ENCODE peak calls at places on chromosomes 13 and 19, in eight cellular contexts. Z is lower lobe of right lung, A is heart right ventricle, W is tibial artery, B is neural progenitor cell, K is transverse colon, N is right lobe of liver, X is uterus. R is an unnamed sample.

GRCh38 chr13:41780736-41781708 is 179.9 kb downstream of the VWA8 start:
- DNase-seq in Z (no peak), A (no peak), W (no peak), B (no peak), K (no peak), N (no peak), X (no peak), R (peak; percentile 91)

GRCh38 chr13:73677041-73677589 is 457.1 kb downstream of the KLF12 start:
- DNase-seq in Z (no peak), A (no peak), W (no peak), B (no peak), K (no peak), N (no peak), X (no peak), R (peak; percentile 70)

GRCh38 chr13:112735791-112736190 is 46.0 kb downstream of the ATP11A start:
- DNase-seq in Z (no peak), A (no peak), W (no peak), B (no peak), K (no peak), N (no peak), X (no peak), R (no peak)

GRCh38 chr19:16572332-16573211 is at the start of gene SLC35E1:
- DNase-seq in Z (peak; percentile 97), A (peak; percentile 96), W (peak; percentile 98), B (peak; percentile 99), K (peak; percentile 97), N (peak; percentile 96), X (peak; percentile 95), R (peak; percentile 97)

GRCh38 chr19:7492142-7493055 is 3.6 kb upstream of the PEX11G start:
- DNase-seq in Z (no peak), A (no peak), W (no peak), B (no peak), K (no peak), N (no peak), X (no peak), R (no peak)

GRCh38 chr13:33323766-33324525 is 38.4 kb upstream of the STARD13 start:
- DNase-seq in Z (no peak), A (no peak), W (no peak), B (no peak), K (no peak), N (no peak), X (no peak), R (peak; percentile 46)

GRCh38 chr13:76398426-76398825 is 487.8 kb downstream of the KCTD12 start:
- DNase-seq in Z (no peak), A (no peak), W (no peak), B (no peak), K (no peak), N (no peak), X (no peak), R (peak; percentile 6)

GRCh38 chr19:6772028-6772865 is at the start of gene VAV1:
- DNase-seq in Z (peak; percentile 85), A (peak; percentile 61), W (no peak), B (no peak), K (peak; percentile 84), N (peak; percentile 72), X (no peak), R (no peak)

GRCh38 chr13:36298535-36299068 is 988 bp upstream of the CCDC169 start:
- DNase-seq in Z (no peak), A (no peak), W (no peak), B (peak; percentile 90), K (no peak), N (no peak), X (no peak), R (peak; percentile 12)

GRCh38 chr13:33169273-33169980 is 116.1 kb downstream of the STARD13 start:
- DNase-seq in Z (no peak), A (no peak), W (no peak), B (no peak), K (no peak), N (no peak), X (no peak), R (peak; percentile 80)

GRCh38 chr19:56869886-56870285 is 29.4 kb upstream of the PEG3 start:
- DNase-seq in Z (no peak), A (no peak), W (no peak), B (no peak), K (no peak), N (no peak), X (no peak), R (no peak)

GRCh38 chr19:33699754-33700407 is 78.1 kb downstream of the CHST8 start:
- DNase-seq in Z (no peak), A (no peak), W (no peak), B (no peak), K (no peak), N (no peak), X (no peak), R (no peak)

GRCh38 chr19:16673226-16673625 is 12.3 kb downstream of the TMEM38A start:
- DNase-seq in Z (no peak), A (no peak), W (no peak), B (no peak), K (no peak), N (no peak), X (no peak), R (no peak)

GRCh38 chr19:1252818-1253513 is 4.6 kb downstream of the MIDN start:
- DNase-seq in Z (peak; percentile 95), A (peak; percentile 91), W (peak; percentile 98), B (no peak), K (peak; percentile 91), N (peak; percentile 90), X (peak; percentile 95), R (peak; percentile 99)
- TF ChIP-seq CTCF in Z (peak; percentile 22), A (peak; percentile 36), W (no peak), B (no peak), K (peak; percentile 22), N (no peak), X (no peak), R (no peak)

GRCh38 chr19:17724655-17725054 is 5.4 kb downstream of the MAP1S start:
- DNase-seq in Z (no peak), A (no peak), W (no peak), B (no peak), K (no peak), N (no peak), X (no peak), R (no peak)
- H3K36me3 ChIP-seq in Z (peaks cover 68% of the 10 kb centered on the region), A (peaks cover 28% of the 10 kb centered on the region), W (peaks cover 48% of the 10 kb centered on the region), B (no peaks in the 10 kb centered on the region), K (no peaks in the 10 kb centered on the region), N (peaks cover 35% of the 10 kb centered on the region), X (no peaks in the 10 kb centered on the region), R (peaks cover 19% of the 10 kb centered on the region)

GRCh38 chr13:46124531-46124966 is 19.7 kb upstream of the CPB2 start:
- DNase-seq in Z (peak; percentile 59), A (no peak), W (no peak), B (no peak), K (no peak), N (peak; percentile 30), X (no peak), R (no peak)

GRCh38 chr13:46124967-46125933 is 20.4 kb upstream of the CPB2 start:
- DNase-seq in Z (no peak), A (no peak), W (no peak), B (no peak), K (no peak), N (no peak), X (no peak), R (no peak)

GRCh38 chr13:46126074-46126473 is 21.2 kb upstream of the CPB2 start:
- DNase-seq in Z (no peak), A (no peak), W (no peak), B (no peak), K (no peak), N (no peak), X (no peak), R (no peak)

GRCh38 chr13:46127336-46128023 is 22.6 kb upstream of the CPB2 start:
- DNase-seq in Z (no peak), A (no peak), W (no peak), B (no peak), K (no peak), N (peak; percentile 26), X (no peak), R (no peak)

GRCh38 chr13:46126552-46127171 is 21.8 kb upstream of the CPB2 start:
- DNase-seq in Z (peak; percentile 77), A (peak; percentile 58), W (no peak), B (peak; percentile 84), K (peak; percentile 45), N (peak; percentile 71), X (peak; percentile 51), R (peak; percentile 85)
- TF ChIP-seq CTCF in Z (peak; percentile 80), A (peak; percentile 75), W (peak; percentile 33), B (peak; percentile 84), K (peak; percentile 49), N (peak; percentile 93), X (peak; percentile 50), R (peak; percentile 98)

DNA sequence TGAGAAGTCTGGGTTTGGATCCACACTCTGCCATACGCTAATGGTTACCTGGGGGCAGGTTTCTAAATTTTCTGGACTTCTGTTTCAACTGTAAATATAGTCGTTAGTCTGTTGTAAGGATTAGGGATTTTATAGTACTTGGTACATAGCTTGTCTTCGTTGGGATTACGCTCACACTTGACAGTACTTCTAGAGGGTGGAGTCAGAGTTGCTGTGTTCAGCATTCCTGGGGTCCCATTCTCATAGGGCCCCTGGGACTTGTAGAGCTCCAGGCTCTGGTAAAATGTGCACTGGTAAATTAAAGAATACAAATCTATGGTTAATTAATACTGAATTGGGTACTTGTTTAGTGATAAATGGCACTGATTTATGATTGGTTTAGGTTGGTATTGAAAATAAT is 45.2 kb downstream of the TPP2 start:
- DNase-seq in Z (no peak), A (no peak), W (no peak), B (no peak), K (no peak), N (no peak), X (no peak), R (no peak)
- H3K36me3 ChIP-seq in Z (peaks cover 97% of the 10 kb centered on the region), A (peaks cover 53% of the 10 kb centered on the region), W (peaks cover 36% of the 10 kb centered on the region), B (peaks cover 16% of the 10 kb centered on the region), K (no peaks in the 10 kb centered on the region), N (peaks cover 77% of the 10 kb centered on the region), X (no peaks in the 10 kb centered on the region), R (peaks cover 67% of the 10 kb centered on the region)

GRCh38 chr13:49820591-49821215 is 28.2 kb upstream of the KPNA3 start:
- DNase-seq in Z (no peak), A (no peak), W (no peak), B (no peak), K (no peak), N (no peak), X (no peak), R (no peak)

GRCh38 chr13:49821216-49821820 is 28.8 kb upstream of the KPNA3 start:
- DNase-seq in Z (no peak), A (no peak), W (no peak), B (no peak), K (no peak), N (no peak), X (no peak), R (peak; percentile 15)
- TF ChIP-seq CTCF in Z (no peak), A (no peak), W (no peak), B (no peak), K (no peak), N (no peak), X (no peak), R (no peak)

GRCh38 chr19:19649580-19649995 is 6.1 kb upstream of the GMIP start:
- DNase-seq in Z (no peak), A (no peak), W (no peak), B (no peak), K (no peak), N (no peak), X (no peak), R (no peak)
- H3K36me3 ChIP-seq in Z (peaks cover 100% of the 10 kb centered on the region), A (peaks cover 32% of the 10 kb centered on the region), W (peaks cover 84% of the 10 kb centered on the region), B (no peaks in the 10 kb centered on the region), K (no peaks in the 10 kb centered on the region), N (peaks cover 79% of the 10 kb centered on the region), X (no peaks in the 10 kb centered on the region), R (peaks cover 51% of the 10 kb centered on the region)